ENCODE peak calls at places on chromosomes 2 and 18, in five cellular contexts. P is AG20443, F is HS-5, M is HFFc6, S is Daoy. J is an unnamed sample.

GRCh38 chr2:95278637-95279225 is 4.5 kb downstream of the PROM2 start:
- DNase-seq in S (no peak), P (no peak), F (no peak), M (no peak), J (peak; percentile 40)

GRCh38 chr2:42102606-42103450 is 55.0 kb downstream of the PKDCC start:
- DNase-seq in S (peak; percentile 84), F (no peak), M (no peak), P (no peak), J (peak; percentile 80)

GRCh38 chr18:25235648-25236047 is 116.3 kb downstream of the ZNF521 start:
- DNase-seq in F (no peak), M (no peak), P (no peak), S (no peak), J (no peak)

GRCh38 chr2:43391877-43392214 is 165.4 kb upstream of the ZFP36L2 start:
- DNase-seq in S (no peak), F (no peak), M (peak; percentile 7), P (no peak), J (no peak)

GRCh38 chr2:196480653-196481322 is 158.7 kb upstream of the CCDC150 start:
- DNase-seq in F (no peak), S (no peak), P (no peak), M (peak; percentile 39), J (no peak)

GRCh38 chr2:13050764-13051163 is 334.0 kb downstream of the TRIB2 start:
- DNase-seq in F (no peak), M (no peak), P (no peak), S (no peak), J (no peak)

GRCh38 chr2:151905963-151906632 is 77.9 kb upstream of the ARL5A start:
- DNase-seq in S (no peak), F (no peak), P (no peak), M (no peak), J (no peak)

GRCh38 chr2:66573412-66573811 is 138.5 kb downstream of the MEIS1 start:
- DNase-seq in F (no peak), P (no peak), M (no peak), S (no peak), J (no peak)

GRCh38 chr2:96152301-96153165 is 7.3 kb upstream of the DUSP2 start:
- DNase-seq in S (no peak), M (no peak), P (no peak), F (no peak), J (peak; percentile 32)

GRCh38 chr2:138373993-138374408 is 127.6 kb upstream of the SPOPL start:
- DNase-seq in S (peak; percentile 24), P (peak; percentile 35), F (peak; percentile 18), M (peak; percentile 20), J (no peak)

GRCh38 chr2:238495422-238495821 is 68.7 kb downstream of the ASB1 start:
- DNase-seq in F (no peak), S (no peak), P (no peak), M (no peak), J (no peak)

GRCh38 chr2:86274918-86275275 is 62.5 kb downstream of the REEP1 start:
- DNase-seq in F (no peak), M (no peak), S (peak; percentile 64), P (no peak), J (no peak)

GRCh38 chr2:224259831-224260230 is 142.1 kb downstream of the FAM124B start:
- DNase-seq in M (no peak), S (no peak), F (no peak), P (no peak), J (no peak)

GRCh38 chr2:56102866-56103265 is 80.9 kb upstream of the CCDC85A start:
- DNase-seq in P (peak; percentile 44), M (peak; percentile 68), F (peak; percentile 9), S (no peak), J (no peak)

GRCh38 chr2:106537047-106537446 is 49.9 kb downstream of the CD8B2 start:
- DNase-seq in M (no peak), F (no peak), P (no peak), S (no peak), J (no peak)

GRCh38 chr2:9768388-9768787 is 74.9 kb upstream of the TAF1B start:
- DNase-seq in F (no peak), S (peak; percentile 50), P (no peak), M (no peak), J (no peak)

GRCh38 chr2:8750221-8750620 is 68.4 kb downstream of the ID2 start:
- DNase-seq in P (peak; percentile 21), M (peak; percentile 29), S (no peak), F (no peak), J (no peak)

GRCh38 chr2:47274054-47274779 is 119.1 kb upstream of the STPG4 start:
- DNase-seq in M (peak; percentile 86), P (peak; percentile 33), F (peak; percentile 58), S (no peak), J (no peak)

GRCh38 chr2:217650229-217650628 is 352.6 kb downstream of the TNS1 start:
- DNase-seq in P (no peak), F (no peak), M (no peak), S (peak; percentile 20), J (no peak)

GRCh38 chr2:120831891-120832290 is 96.2 kb downstream of the GLI2 start:
- DNase-seq in F (no peak), P (no peak), S (no peak), M (no peak), J (no peak)

GRCh38 chr2:209425082-209426071 is 1.5 kb downstream of the MAP2 start:
- DNase-seq in M (peak; percentile 43), P (peak; percentile 49), F (no peak), S (peak; percentile 36), J (no peak)

GRCh38 chr2:92072461-92073035 is 2798.7 kb upstream of the TEKT4 start:
- DNase-seq in F (no peak), M (no peak), S (no peak), P (peak; percentile 0), J (peak; percentile 30)

GRCh38 chr2:68767031-68767961 is 32.7 kb downstream of the ARHGAP25 start:
- DNase-seq in F (no peak), P (no peak), S (no peak), M (no peak), J (no peak)

GRCh38 chr2:119862127-119862889 is 102.6 kb downstream of the PTPN4 start:
- DNase-seq in F (no peak), P (no peak), M (no peak), S (no peak), J (no peak)

GRCh38 chr2:10406491-10406890 is 41.6 kb downstream of the ODC1 start:
- DNase-seq in F (no peak), S (no peak), M (no peak), P (no peak), J (no peak)

J was measured in right lobe of liver.